ENCODE peak calls at places on chromosome 22, in eight cellular contexts. N is NCI-H1105 treated with DMSO at 0.1 percent for 48 hours; H is CD4-positive, alpha-beta memory T cell; L is HFFc6; C is posterior cingulate gyrus; Q is cardiac fibroblast; I is hepatic stellate cell; G is GM23338. T is an unnamed sample.

GRCh38 chr22:32964411-32965057 is 93.6 kb downstream of the SYN3 start:
- DNase-seq in Q (no peak), I (no peak), H (no peak), N (no peak), G (no peak), L (no peak), C (no peak), T (no peak)

GRCh38 chr22:37559901-37560681 is at the start of gene CDC42EP1:
- DNase-seq in N (no peak), L (peak; percentile 35), H (no peak), Q (peak; percentile 57), G (peak; percentile 72), C (peak; percentile 46), I (peak; percentile 80), T (no peak)

GRCh38 chr22:50570861-50571260 is 7.4 kb downstream of the CPT1B start:
- DNase-seq in L (no peak), C (no peak), N (no peak), H (no peak), I (no peak), Q (no peak), G (no peak), T (no peak)

GRCh38 chr22:23688121-23688520 is 2.7 kb upstream of the RGL4 start:
- DNase-seq in N (no peak), I (no peak), C (no peak), H (no peak), L (no peak), G (no peak), Q (no peak), T (no peak)

GRCh38 chr22:44937216-44937615 is 72.6 kb downstream of the PHF21B start:
- DNase-seq in H (no peak), N (no peak), I (no peak), Q (no peak), G (no peak), L (no peak), C (no peak), T (no peak)

GRCh38 chr22:43467171-43467570 is 55.4 kb downstream of the MPPED1 start:
- DNase-seq in C (no peak), Q (no peak), N (peak; percentile 60), H (no peak), G (no peak), L (no peak), I (no peak), T (no peak)

GRCh38 chr22:41229730-41230398 is 10.9 kb downstream of the CHADL start:
- DNase-seq in Q (no peak), G (no peak), H (no peak), L (no peak), C (no peak), I (no peak), N (no peak), T (no peak)

GRCh38 chr22:23833017-23833795 is 5.6 kb downstream of the DERL3 start:
- DNase-seq in I (no peak), C (no peak), H (no peak), N (no peak), Q (no peak), L (no peak), G (no peak), T (no peak)

GRCh38 chr22:29994941-29995340 is 85.3 kb upstream of the HORMAD2 start:
- DNase-seq in H (no peak), L (no peak), I (no peak), C (no peak), Q (peak; percentile 57), N (no peak), G (no peak), T (no peak)

GRCh38 chr22:47071812-47072641 is 309.6 kb downstream of the TBC1D22A start:
- DNase-seq in Q (no peak), H (no peak), N (no peak), G (no peak), C (no peak), L (no peak), I (no peak), T (no peak)

GRCh38 chr22:49783926-49784629 is 43.6 kb downstream of the BRD1 start:
- DNase-seq in H (no peak), G (no peak), Q (no peak), C (no peak), L (no peak), N (no peak), I (no peak), T (no peak)

GRCh38 chr22:45656577-45656976 is 15.1 kb upstream of the ATXN10 start:
- DNase-seq in I (no peak), N (no peak), L (no peak), G (no peak), H (no peak), Q (no peak), C (no peak), T (no peak)

GRCh38 chr22:32606181-32606580 is 131.6 kb downstream of the FBXO7 start:
- DNase-seq in G (no peak), C (no peak), Q (no peak), L (no peak), N (no peak), H (no peak), I (no peak), T (no peak)

GRCh38 chr22:28112130-28112529 is 193.1 kb upstream of the PITPNB start:
- DNase-seq in N (no peak), H (no peak), L (no peak), I (no peak), Q (no peak), G (no peak), C (no peak), T (no peak)

GRCh38 chr22:29870574-29870973 is 12.4 kb upstream of the MTMR3 start:
- DNase-seq in Q (no peak), C (no peak), I (no peak), N (no peak), H (no peak), G (no peak), L (no peak), T (no peak)

GRCh38 chr22:19648419-19648929 is 65.8 kb upstream of the SEPTIN5 start:
- DNase-seq in H (no peak), C (no peak), I (no peak), N (peak; percentile 20), L (no peak), G (peak; percentile 49), Q (peak; percentile 11), T (no peak)

GRCh38 chr22:21443057-21443734 is 24.0 kb upstream of the TMEM191C start:
- DNase-seq in L (no peak), I (no peak), N (no peak), C (peak; percentile 5), H (no peak), G (no peak), Q (no peak), T (no peak)

GRCh38 chr22:37905534-37906363 is at the start of gene MICALL1:
- DNase-seq in I (peak; percentile 79), L (peak; percentile 58), G (peak; percentile 82), C (peak; percentile 45), Q (peak; percentile 70), H (peak; percentile 56), N (peak; percentile 31), T (peak; percentile 63)

GRCh38 chr22:45776313-45776585 is 104.6 kb downstream of the ATXN10 start:
- DNase-seq in I (no peak), C (no peak), H (no peak), Q (no peak), G (no peak), L (no peak), N (no peak), T (no peak)

GRCh38 chr22:27867114-27867957 is 51.7 kb downstream of the PITPNB start:
- DNase-seq in H (no peak), C (no peak), N (no peak), I (no peak), G (no peak), L (no peak), Q (peak; percentile 18), T (no peak)

GRCh38 chr22:48867891-48868290 is 959.8 kb downstream of the BRD1 start:
- DNase-seq in G (no peak), N (no peak), I (no peak), H (no peak), C (no peak), L (no peak), Q (no peak), T (no peak)

GRCh38 chr22:38243007-38243775 is 29.6 kb downstream of the TMEM184B start:
- DNase-seq in G (no peak), C (peak; percentile 56), H (no peak), Q (peak; percentile 55), N (peak; percentile 97), L (no peak), I (peak; percentile 52), T (no peak)

GRCh38 chr22:37043828-37044538 is 7.6 kb upstream of the KCTD17 start:
- DNase-seq in I (peak; percentile 63), H (peak; percentile 22), L (peak; percentile 14), G (peak; percentile 68), C (no peak), N (peak; percentile 24), Q (peak; percentile 61), T (no peak)

GRCh38 chr22:30921108-30921507 is 47.5 kb downstream of the MORC2 start:
- DNase-seq in C (no peak), I (no peak), Q (peak; percentile 4), L (no peak), H (no peak), G (no peak), N (peak; percentile 47), T (no peak)

GRCh38 chr22:24775769-24776492 is 1.4 kb upstream of the PIWIL3 start:
- DNase-seq in C (no peak), N (no peak), Q (peak; percentile 10), G (peak; percentile 36), H (no peak), L (no peak), I (no peak), T (no peak)

GRCh38 chr22:19710769-19711106 is 3.6 kb upstream of the SEPTIN5 start:
- DNase-seq in L (no peak), C (no peak), N (no peak), H (no peak), Q (no peak), G (no peak), I (no peak), T (no peak)

GRCh38 chr22:47098121-47098520 is 335.7 kb downstream of the TBC1D22A start:
- DNase-seq in Q (no peak), I (no peak), G (no peak), H (no peak), N (no peak), L (no peak), C (no peak), T (no peak)

GRCh38 chr22:46796566-46797195 is 34.2 kb downstream of the TBC1D22A start:
- DNase-seq in I (no peak), C (no peak), H (no peak), Q (no peak), G (no peak), N (no peak), L (no peak), T (no peak)

GRCh38 chr22:43127166-43127908 is 15.9 kb downstream of the MCAT start:
- DNase-seq in G (no peak), L (no peak), N (no peak), Q (no peak), H (no peak), I (no peak), C (no peak), T (no peak)